ENCODE peak calls at places on chromosomes 5 and 9, in four cellular contexts. One of them, this sample, is unnamed.

GRCh38 chr9:34985311-34985899 is 4.1 kb upstream of the DNAJB5 start:
- DNase-seq in effector memory CD4-positive, alpha-beta T cell: peak
- DNase-seq in naive B cell: peak
- DNase-seq in body of pancreas: peak
- DNase-seq in this sample: peak

GRCh38 chr5:171617787-171618690 is 167.6 kb upstream of the SMIM23 start:
- DNase-seq in effector memory CD4-positive, alpha-beta T cell: no peak
- DNase-seq in naive B cell: no peak
- DNase-seq in body of pancreas: no peak
- DNase-seq in this sample: no peak

GRCh38 chr5:124865603-124866354 is 119.3 kb upstream of the ZNF608 start:
- DNase-seq in effector memory CD4-positive, alpha-beta T cell: no peak
- DNase-seq in naive B cell: no peak
- DNase-seq in body of pancreas: no peak
- DNase-seq in this sample: no peak

GRCh38 chr9:34662544-34663295 is at the start of gene CCL27:
- DNase-seq in effector memory CD4-positive, alpha-beta T cell: no peak
- DNase-seq in naive B cell: no peak
- DNase-seq in body of pancreas: no peak
- DNase-seq in this sample: no peak

GRCh38 chr9:129309906-129310305 is 131.8 kb upstream of the IER5L start:
- DNase-seq in effector memory CD4-positive, alpha-beta T cell: no peak
- DNase-seq in naive B cell: no peak
- DNase-seq in body of pancreas: no peak
- DNase-seq in this sample: no peak

GRCh38 chr5:88552406-88552805 is 283.8 kb upstream of the TMEM161B start:
- DNase-seq in effector memory CD4-positive, alpha-beta T cell: no peak
- DNase-seq in naive B cell: no peak
- DNase-seq in body of pancreas: no peak
- DNase-seq in this sample: no peak

GRCh38 chr9:137486141-137486490 is 27.0 kb upstream of the NSMF start:
- DNase-seq in effector memory CD4-positive, alpha-beta T cell: no peak
- DNase-seq in naive B cell: no peak
- DNase-seq in body of pancreas: no peak
- DNase-seq in this sample: no peak

GRCh38 chr5:170581211-170581610 is 77.4 kb downstream of the KCNIP1 start:
- DNase-seq in effector memory CD4-positive, alpha-beta T cell: no peak
- DNase-seq in naive B cell: no peak
- DNase-seq in body of pancreas: no peak
- DNase-seq in this sample: no peak

GRCh38 chr5:106269252-106269843 is 1401.4 kb downstream of the EFNA5 start:
- DNase-seq in effector memory CD4-positive, alpha-beta T cell: no peak
- DNase-seq in naive B cell: no peak
- DNase-seq in body of pancreas: no peak
- DNase-seq in this sample: no peak

GRCh38 chr5:107516452-107517184 is 154.1 kb downstream of the EFNA5 start:
- DNase-seq in effector memory CD4-positive, alpha-beta T cell: no peak
- DNase-seq in naive B cell: no peak
- DNase-seq in body of pancreas: no peak
- DNase-seq in this sample: no peak

GRCh38 chr9:101400120-101400519 is 1.5 kb downstream of the ZNF189 start:
- DNase-seq in effector memory CD4-positive, alpha-beta T cell: no peak
- DNase-seq in naive B cell: no peak
- DNase-seq in body of pancreas: peak
- DNase-seq in this sample: peak

GRCh38 chr9:93210324-93210973 is 26.5 kb downstream of the WNK2 start:
- DNase-seq in effector memory CD4-positive, alpha-beta T cell: no peak
- DNase-seq in naive B cell: no peak
- DNase-seq in body of pancreas: no peak
- DNase-seq in this sample: no peak

GRCh38 chr5:93078082-93079038 is 502.7 kb downstream of the NR2F1-AS1 start:
- DNase-seq in effector memory CD4-positive, alpha-beta T cell: no peak
- DNase-seq in naive B cell: no peak
- DNase-seq in body of pancreas: peak
- DNase-seq in this sample: peak

GRCh38 chr5:63803165-63803564 is 159.1 kb downstream of the HTR1A start:
- DNase-seq in effector memory CD4-positive, alpha-beta T cell: no peak
- DNase-seq in naive B cell: no peak
- DNase-seq in body of pancreas: no peak
- DNase-seq in this sample: no peak

GRCh38 chr9:37290366-37290765 is 132.1 kb upstream of the GRHPR start:
- DNase-seq in effector memory CD4-positive, alpha-beta T cell: no peak
- DNase-seq in naive B cell: no peak
- DNase-seq in body of pancreas: no peak
- DNase-seq in this sample: no peak

GRCh38 chr5:142973932-142974331 is 203.8 kb downstream of the ARHGAP26 start:
- DNase-seq in effector memory CD4-positive, alpha-beta T cell: no peak
- DNase-seq in naive B cell: no peak
- DNase-seq in body of pancreas: no peak
- DNase-seq in this sample: no peak

GRCh38 chr5:133244242-133244641 is 192.4 kb downstream of the HSPA4 start:
- DNase-seq in effector memory CD4-positive, alpha-beta T cell: no peak
- DNase-seq in naive B cell: no peak
- DNase-seq in body of pancreas: no peak
- DNase-seq in this sample: no peak